ENCODE peak calls at places on chromosomes 16 and 17, in eight cellular contexts. L, X, K, O, I, E, G and V are unnamed samples.

GRCh38 chr16:80058236-80058635 is 457.7 kb upstream of the MAF start:
- ATAC-seq in L (no peak), X (no peak), K (no peak), O (no peak), I (peak; percentile 66), E (no peak), G (no peak), V (peak; percentile 50)

GRCh38 chr17:17700251-17700969 is 19.2 kb downstream of the RAI1 start:
- ATAC-seq in L (peak; percentile 75), X (no peak), K (no peak), O (no peak), I (peak; percentile 28), E (no peak), G (no peak), V (no peak)

GRCh38 chr17:58529275-58529674 is 14.8 kb upstream of the MTMR4 start:
- ATAC-seq in L (no peak), X (no peak), K (no peak), O (no peak), I (no peak), E (no peak), G (no peak), V (no peak)

GRCh38 chr17:66667090-66667489 is 167.8 kb upstream of the CACNG5 start:
- ATAC-seq in L (no peak), X (no peak), K (no peak), O (no peak), I (no peak), E (no peak), G (no peak), V (no peak)

GRCh38 chr16:68993885-68994284 is 111.6 kb upstream of the HAS3 start:
- ATAC-seq in L (no peak), X (peak; percentile 86), K (no peak), O (peak; percentile 91), I (no peak), E (no peak), G (no peak), V (no peak)

GRCh38 chr16:64950731-64951130 is 171.1 kb downstream of the CDH11 start:
- ATAC-seq in L (no peak), X (no peak), K (no peak), O (no peak), I (no peak), E (no peak), G (no peak), V (no peak)

GRCh38 chr16:48812856-48813255 is 202.9 kb upstream of the N4BP1 start:
- ATAC-seq in L (no peak), X (no peak), K (no peak), O (no peak), I (no peak), E (no peak), G (no peak), V (no peak)

GRCh38 chr17:71080937-71081336 is 911.6 kb downstream of the KCNJ2 start:
- ATAC-seq in L (peak; percentile 74), X (no peak), K (no peak), O (no peak), I (no peak), E (no peak), G (no peak), V (no peak)

GRCh38 chr17:76079577-76080206 is 710 bp downstream of the ZACN start:
- ATAC-seq in L (peak; percentile 16), X (peak; percentile 39), K (peak; percentile 23), O (peak; percentile 37), I (no peak), E (peak; percentile 18), G (peak; percentile 61), V (no peak)

GRCh38 chr16:50463581-50464324 is 84.4 kb upstream of the NKD1 start:
- ATAC-seq in L (no peak), X (no peak), K (no peak), O (no peak), I (no peak), E (no peak), G (no peak), V (no peak)

GRCh38 chr16:49023095-49023494 is 258.5 kb downstream of the CBLN1 start:
- ATAC-seq in L (no peak), X (no peak), K (peak; percentile 85), O (no peak), I (no peak), E (peak; percentile 79), G (no peak), V (no peak)

GRCh38 chr17:50301891-50302584 is 27.8 kb downstream of the TMEM92 start:
- ATAC-seq in L (no peak), X (no peak), K (no peak), O (no peak), I (no peak), E (no peak), G (no peak), V (no peak)

GRCh38 chr17:36933174-36934143 is 3.8 kb upstream of the LHX1 start:
- ATAC-seq in L (no peak), X (no peak), K (no peak), O (no peak), I (no peak), E (no peak), G (no peak), V (no peak)

GRCh38 chr17:58352843-58353719 is 1.1 kb upstream of the SUPT4H1 start:
- ATAC-seq in L (peak; percentile 39), X (peak; percentile 32), K (no peak), O (no peak), I (peak; percentile 50), E (peak; percentile 1), G (peak; percentile 34), V (no peak)

GRCh38 chr17:66712453-66712852 is 122.5 kb upstream of the CACNG5 start:
- ATAC-seq in L (no peak), X (peak; percentile 2), K (no peak), O (no peak), I (no peak), E (peak; percentile 49), G (no peak), V (no peak)

GRCh38 chr16:15986261-15986660 is 36.8 kb downstream of the ABCC1 start:
- ATAC-seq in L (no peak), X (no peak), K (no peak), O (no peak), I (no peak), E (no peak), G (no peak), V (no peak)
- H3K4me1 ChIP-seq in L (peaks cover 22% of the 10 kb centered on the region), X (no peaks in the 10 kb centered on the region), K (peaks cover 70% of the 10 kb centered on the region), O (no peaks in the 10 kb centered on the region), I (peaks cover 24% of the 10 kb centered on the region), E (peaks cover 55% of the 10 kb centered on the region), G (peaks cover 37% of the 10 kb centered on the region), V (no peaks in the 10 kb centered on the region)

GRCh38 chr17:1713878-1714487 is 3.8 kb upstream of the TLCD2 start:
- ATAC-seq in L (peak; percentile 6), X (no peak), K (no peak), O (no peak), I (no peak), E (peak; percentile 11), G (no peak), V (no peak)
- TF ChIP-seq POLR2AphosphoS5 in L (no peak), X (no peak), K (no peak), O (no peak), I (no peak), E (peak; percentile 18), G (no peak), V (no peak)

GRCh38 chr16:4370570-4371480 is 823 bp upstream of the VASN start:
- ATAC-seq in L (no peak), X (no peak), K (no peak), O (peak; percentile 22), I (peak; percentile 31), E (no peak), G (peak; percentile 59), V (peak; percentile 20)
- H3K4me1 ChIP-seq in L (peaks cover 41% of the 10 kb centered on the region), X (peaks cover under 1% of the 10 kb centered on the region), K (peaks cover 48% of the 10 kb centered on the region), O (peaks cover 84% of the 10 kb centered on the region), I (peaks cover 58% of the 10 kb centered on the region), E (peaks cover 77% of the 10 kb centered on the region), G (peaks cover 80% of the 10 kb centered on the region), V (peaks cover 64% of the 10 kb centered on the region)

GRCh38 chr17:80189611-80190010 is 19.8 kb downstream of the CARD14 start:
- ATAC-seq in L (no peak), X (no peak), K (no peak), O (no peak), I (no peak), E (no peak), G (no peak), V (no peak)

GRCh38 chr17:80191192-80191591 is 21.4 kb downstream of the CARD14 start:
- ATAC-seq in L (peak; percentile 83), X (no peak), K (no peak), O (no peak), I (no peak), E (no peak), G (peak; percentile 37), V (no peak)

GRCh38 chr17:80191720-80192265 is 22.0 kb downstream of the CARD14 start:
- ATAC-seq in L (no peak), X (no peak), K (no peak), O (no peak), I (no peak), E (no peak), G (no peak), V (no peak)

GRCh38 chr17:80190716-80191115 is 20.9 kb downstream of the CARD14 start:
- ATAC-seq in L (no peak), X (no peak), K (no peak), O (no peak), I (no peak), E (no peak), G (no peak), V (no peak)

GRCh38 chr17:80192268-80192667 is 22.4 kb downstream of the CARD14 start:
- ATAC-seq in L (no peak), X (no peak), K (no peak), O (peak; percentile 7), I (no peak), E (no peak), G (no peak), V (peak; percentile 19)
- TF ChIP-seq POLR2AphosphoS5 in L (no peak), X (no peak), K (no peak), O (no peak), I (no peak), E (no peak), G (no peak), V (no peak)

GRCh38 chr17:77324227-77324626 is 183.5 kb downstream of the SEC14L1 start:
- ATAC-seq in L (no peak), X (no peak), K (no peak), O (no peak), I (no peak), E (no peak), G (no peak), V (no peak)
- H3K4me1 ChIP-seq in L (peaks cover 5% of the 10 kb centered on the region), X (peaks cover 62% of the 10 kb centered on the region), K (peaks cover 75% of the 10 kb centered on the region), O (peaks cover 66% of the 10 kb centered on the region), I (peaks cover 62% of the 10 kb centered on the region), E (peaks cover 78% of the 10 kb centered on the region), G (peaks cover 77% of the 10 kb centered on the region), V (peaks cover 3% of the 10 kb centered on the region)

GRCh38 chr17:8001976-8002645 is at the start of gene GUCY2D:
- ATAC-seq in L (no peak), X (peak; percentile 81), K (peak; percentile 30), O (no peak), I (peak; percentile 66), E (no peak), G (no peak), V (no peak)
- TF ChIP-seq POLR2AphosphoS5 in L (no peak), X (no peak), K (no peak), O (no peak), I (no peak), E (no peak), G (no peak), V (no peak)

DNA sequence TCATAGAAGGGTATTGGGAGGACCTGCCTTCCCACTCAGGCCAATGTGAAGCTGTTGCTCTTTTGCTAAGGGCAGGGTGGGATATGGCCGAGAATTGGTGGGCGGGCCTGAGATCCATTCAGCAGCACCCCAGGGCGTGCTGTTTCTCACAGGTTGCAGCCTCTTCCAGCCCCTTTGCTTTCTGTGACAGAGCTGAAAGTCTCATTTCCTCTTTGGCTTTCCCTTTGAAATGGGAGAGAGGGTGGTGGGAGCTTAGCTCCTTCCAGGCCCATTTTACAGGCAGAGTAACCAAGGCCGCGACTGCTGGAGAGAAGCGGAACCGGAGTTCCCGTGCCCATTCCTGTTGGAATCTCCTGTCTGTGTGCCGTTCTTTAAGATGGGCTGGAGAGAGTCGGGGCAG is 183.0 kb downstream of the RAB11FIP4 start:
- ATAC-seq in L (no peak), X (peak; percentile 53), K (no peak), O (no peak), I (no peak), E (no peak), G (no peak), V (no peak)
- H3K4me1 ChIP-seq in L (no peaks in the 10 kb centered on the region), X (peaks cover 4% of the 10 kb centered on the region), K (peaks cover 74% of the 10 kb centered on the region), O (no peaks in the 10 kb centered on the region), I (peaks cover 19% of the 10 kb centered on the region), E (peaks cover 24% of the 10 kb centered on the region), G (no peaks in the 10 kb centered on the region), V (peaks cover 38% of the 10 kb centered on the region)